ENCODE peak calls at places on chromosomes 6 and 20, in five cellular contexts. D is neural progenitor cell, V is fibroblast of lung, P is HCT116, K is thoracic aorta. H is an unnamed sample.

GRCh38 chr6:169689247-169689646 is 12.6 kb downstream of the WDR27 start:
- DNase-seq in D (no peak), P (no peak), K (no peak), V (peak), H (no peak)

GRCh38 chr20:63223121-63223825 is 7.3 kb upstream of the YTHDF1 start:
- DNase-seq in K (no peak), D (peak), V (peak), P (no peak), H (peak)

GRCh38 chr6:154749341-154749740 is 16.1 kb downstream of the SCAF8 start:
- DNase-seq in K (no peak), P (no peak), V (no peak), D (no peak), H (no peak)

GRCh38 chr6:138001750-138002349 is 105.4 kb downstream of the PERP start:
- DNase-seq in P (peak), V (peak), D (peak), K (peak), H (peak)

GRCh38 chr20:62025832-62026563 is 39.7 kb downstream of the TAF4 start:
- DNase-seq in K (no peak), P (no peak), V (peak), D (no peak), H (no peak)

GRCh38 chr6:136764522-136764993 is 27.7 kb downstream of the MAP3K5 start:
- DNase-seq in D (no peak), V (no peak), P (no peak), K (no peak), H (no peak)

GRCh38 chr20:32332614-32333013 is 25.5 kb upstream of the ASXL1 start:
- DNase-seq in P (no peak), D (no peak), K (no peak), V (peak), H (peak)

GRCh38 chr20:62841705-62842212 is 19.9 kb downstream of the TCFL5 start:
- DNase-seq in V (no peak), P (no peak), D (no peak), K (no peak), H (no peak)

GRCh38 chr6:89221971-89222887 is 5.1 kb upstream of the GABRR1 start:
- DNase-seq in D (no peak), P (no peak), V (no peak), K (no peak), H (no peak)

GRCh38 chr20:38143238-38143645 is 21.8 kb downstream of the TGM2 start:
- DNase-seq in P (no peak), V (no peak), D (no peak), K (no peak), H (peak)
- TF ChIP-seq CTCF in P (no peak), V (no peak), D (no peak), K (no peak), H (no peak)

GRCh38 chr6:158912591-158912990 is 87.4 kb downstream of the RSPH3 start:
- DNase-seq in V (no peak), P (no peak), D (no peak), K (no peak), H (no peak)

GRCh38 chr6:158909938-158910337 is 90.1 kb downstream of the RSPH3 start:
- DNase-seq in V (no peak), D (peak), P (no peak), K (no peak), H (no peak)

GRCh38 chr6:158908596-158908995 is 89.4 kb upstream of the EZR start:
- DNase-seq in V (no peak), P (no peak), K (no peak), D (no peak), H (peak)

GRCh38 chr6:158911746-158912158 is 88.2 kb downstream of the RSPH3 start:
- DNase-seq in P (no peak), V (no peak), K (no peak), D (no peak), H (peak)

DNA sequence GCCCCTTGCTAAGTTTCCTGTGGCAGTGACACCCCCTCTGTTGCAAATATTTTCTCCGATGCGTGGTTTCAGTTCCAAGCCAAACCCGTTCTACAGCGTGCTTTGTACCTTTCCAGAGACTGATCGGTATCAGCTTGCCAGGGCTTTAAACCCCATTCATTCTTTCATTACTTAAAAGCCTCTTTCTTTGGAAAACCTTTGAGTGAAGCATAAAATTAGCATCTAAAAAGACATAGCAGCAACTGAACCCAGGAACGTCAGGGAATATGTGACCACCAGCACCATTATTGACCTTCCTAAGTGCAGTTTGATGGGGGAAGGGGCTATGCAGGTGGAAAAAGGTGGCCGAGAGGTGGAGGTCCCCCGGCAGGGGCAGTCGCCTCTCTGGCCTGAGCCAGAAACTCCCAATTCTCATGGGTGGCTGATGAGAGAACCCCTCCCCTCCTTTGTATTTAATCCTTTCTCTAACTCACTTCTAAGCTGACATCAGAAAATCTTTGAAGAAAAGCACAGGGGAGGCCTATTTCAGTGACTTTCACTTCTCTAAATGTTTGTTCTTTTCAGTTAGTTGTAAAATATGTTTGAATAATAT is 89.4 kb downstream of the RSPH3 start:
- DNase-seq in K (no peak), P (no peak), D (peak), V (no peak), H (peak)
- TF ChIP-seq CTCF in K (no peak), P (no peak), D (peak), V (no peak), H (no peak)

GRCh38 chr6:14510038-14510437 is 392.5 kb downstream of the CD83 start:
- DNase-seq in K (no peak), D (no peak), P (peak), V (no peak), H (no peak)
- TF ChIP-seq CTCF in K (no peak), D (no peak), P (peak), V (peak), H (no peak)

GRCh38 chr6:3031857-3032256 is 32.2 kb downstream of the NQO2 start:
- DNase-seq in D (no peak), V (no peak), K (no peak), P (no peak), H (peak)
- TF ChIP-seq CTCF in D (no peak), V (no peak), K (no peak), P (no peak), H (no peak)

GRCh38 chr20:38962044-38962897 is at the start of gene DHX35:
- DNase-seq in D (peak), V (peak), P (peak), K (peak), H (peak)
- TF ChIP-seq CTCF in D (peak), V (peak), P (peak), K (no peak), H (no peak)

GRCh38 chr20:38725458-38725958 is 1.2 kb downstream of the SLC32A1 start:
- DNase-seq in D (no peak), K (no peak), V (no peak), P (no peak), H (no peak)

GRCh38 chr20:38726849-38727601 is 2.7 kb downstream of the SLC32A1 start:
- DNase-seq in D (peak), V (peak), P (no peak), K (no peak), H (peak)

GRCh38 chr20:38727602-38728236 is 3.4 kb downstream of the SLC32A1 start:
- DNase-seq in K (no peak), D (no peak), P (no peak), V (no peak), H (no peak)

GRCh38 chr20:38724603-38725457 is 544 bp downstream of the SLC32A1 start:
- DNase-seq in K (no peak), V (no peak), P (no peak), D (peak), H (no peak)

DNA sequence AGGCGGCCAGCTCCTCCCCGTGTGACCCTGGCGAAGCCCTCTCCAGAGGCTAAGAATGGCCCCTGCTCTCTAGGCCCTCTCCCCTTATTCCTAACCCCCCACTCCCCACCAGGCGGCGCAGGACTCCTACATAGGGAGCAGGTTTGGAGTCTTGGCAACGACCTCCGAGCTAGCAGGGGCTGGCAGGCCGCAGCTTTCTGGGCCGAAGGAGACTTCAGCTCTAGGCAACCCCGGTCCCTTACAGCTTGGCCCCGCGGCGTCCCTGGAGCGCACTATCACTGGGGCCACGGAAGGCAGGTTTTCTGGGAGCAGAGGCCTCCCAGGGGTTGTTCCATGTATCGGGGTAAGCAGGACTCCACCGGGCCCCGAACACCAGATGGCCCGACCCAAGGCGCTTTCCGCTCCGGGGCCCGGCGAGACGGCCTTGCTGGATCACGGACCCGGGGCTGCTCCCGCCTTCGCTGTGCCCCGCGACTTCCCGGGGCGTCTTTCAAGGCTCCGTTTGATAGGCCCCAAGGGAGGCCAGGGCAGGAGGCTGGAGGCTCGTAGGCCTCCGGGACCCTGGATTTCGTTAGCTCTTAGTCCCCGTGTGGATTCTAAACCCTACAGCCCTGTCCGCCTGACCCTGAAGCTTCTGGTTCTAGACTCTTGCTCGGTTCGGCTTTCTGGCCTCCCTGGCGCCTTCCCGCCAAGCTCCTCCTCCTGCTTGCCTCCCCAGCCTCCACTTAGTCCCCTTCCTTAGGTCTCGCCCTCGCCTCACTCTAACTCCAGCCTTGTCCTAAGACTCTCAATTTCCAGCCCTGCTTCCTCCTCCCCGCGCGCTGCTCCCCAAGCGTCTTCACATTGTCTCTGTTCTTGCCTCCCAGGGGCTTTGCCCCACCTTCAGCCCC is 1.9 kb downstream of the SLC32A1 start:
- DNase-seq in D (peak), K (no peak), V (peak), P (no peak), H (peak)
- TF ChIP-seq CTCF in D (peak), K (peak), V (peak), P (no peak), H (peak)

DNA sequence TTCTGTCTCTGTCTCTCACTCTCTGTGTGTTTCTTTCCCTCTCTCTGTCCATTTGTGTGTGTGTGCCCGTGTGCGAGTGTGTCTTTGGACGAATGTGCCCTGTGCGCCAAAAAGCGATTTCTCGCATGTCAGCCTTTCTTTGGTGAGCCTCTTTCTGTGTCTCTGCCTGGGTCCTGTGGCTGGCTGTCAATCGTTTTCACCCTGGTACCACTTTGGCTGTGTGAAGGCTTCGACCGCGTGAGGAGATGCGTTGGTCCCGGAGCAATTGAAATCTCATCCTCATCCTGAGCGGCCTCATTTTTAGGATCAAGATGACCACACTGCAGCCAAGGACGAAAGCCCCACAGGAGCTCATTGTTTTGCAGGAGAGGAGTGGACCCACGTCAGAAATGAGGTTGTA is 288.9 kb upstream of the ZNF337 start:
- DNase-seq in K (no peak), P (no peak), V (peak), D (no peak), H (no peak)
- TF ChIP-seq CTCF in K (no peak), P (no peak), V (no peak), D (no peak), H (no peak)

GRCh38 chr6:129429953-129430352 is 280.0 kb downstream of the ARHGAP18 start:
- DNase-seq in K (no peak), D (no peak), P (no peak), V (no peak), H (no peak)

GRCh38 chr6:129434091-129434490 is 275.9 kb downstream of the ARHGAP18 start:
- DNase-seq in V (no peak), D (no peak), K (no peak), P (no peak), H (no peak)

GRCh38 chr6:129432738-129433137 is 277.2 kb downstream of the ARHGAP18 start:
- DNase-seq in P (peak), V (no peak), K (no peak), D (no peak), H (no peak)
- TF ChIP-seq CTCF in P (peak), V (peak), K (no peak), D (peak), H (peak)

GRCh38 chr6:134787261-134787871 is 162.5 kb downstream of the ALDH8A1 start:
- DNase-seq in D (no peak), K (no peak), P (peak), V (peak), H (peak)
- TF ChIP-seq CTCF in D (no peak), K (no peak), P (no peak), V (no peak), H (no peak)